ENCODE peak calls at places on chromosomes 3 and 15, in ten cellular contexts. C is prostate gland, G is body of pancreas, J is psoas muscle, B is adrenal gland, Y is heart right ventricle, Q is cardiac muscle cell, P is PC-9, X is A549, V is lung. W is an unnamed sample. For H3K4me1, the result is how much of the 10 kb centered on the place peaks cover.

GRCh38 chr3:44939581-44940036 is 36.4 kb downstream of the ZDHHC3 start:
- DNase-seq in V (peak), B (no peak), C (no peak), Q (peak), G (no peak), X (no peak), J (no peak), P (no peak), Y (no peak), W (no peak)

GRCh38 chr15:42456971-42457370 is 34.0 kb downstream of the ZNF106 start:
- DNase-seq in G (no peak), J (no peak), Y (peak), C (no peak), V (no peak), X (no peak), P (no peak), B (peak), Q (no peak), W (no peak)

GRCh38 chr15:57572463-57572862 is 19.2 kb upstream of the MYZAP start:
- DNase-seq in J (no peak), B (no peak), G (no peak), Q (no peak), X (no peak), P (no peak), C (no peak), V (no peak), Y (no peak), W (no peak)

GRCh38 chr3:181727122-181728036 is 15.7 kb downstream of the SOX2 start:
- DNase-seq in V (no peak), Q (no peak), X (no peak), J (no peak), B (no peak), P (no peak), C (no peak), Y (no peak), G (no peak), W (no peak)

GRCh38 chr3:17238029-17238428 is 353.3 kb downstream of the PLCL2 start:
- DNase-seq in X (no peak), B (no peak), J (no peak), G (no peak), V (no peak), P (no peak), Y (no peak), C (no peak), Q (no peak), W (no peak)

GRCh38 chr3:112042842-112043280 is 8.3 kb downstream of the TMPRSS7 start:
- DNase-seq in C (no peak), G (no peak), Y (no peak), V (no peak), J (no peak), Q (no peak), P (no peak), X (no peak), B (no peak), W (no peak)

GRCh38 chr15:91950054-91950453 is 96.5 kb downstream of the SLCO3A1 start:
- DNase-seq in P (no peak), G (no peak), J (no peak), Y (no peak), B (no peak), Q (no peak), X (no peak), C (no peak), V (no peak), W (no peak)

GRCh38 chr3:73734376-73734775 is 109.6 kb upstream of the PDZRN3 start:
- DNase-seq in Y (no peak), J (no peak), P (no peak), V (no peak), Q (no peak), C (no peak), G (no peak), B (no peak), X (no peak), W (no peak)

GRCh38 chr15:74873756-74874424 is 725 bp upstream of the SCAMP2 start:
- DNase-seq in B (no peak), G (peak), X (peak), Y (peak), J (no peak), Q (no peak), C (no peak), V (no peak), P (no peak), W (peak)

GRCh38 chr3:42247576-42248027 is 18.4 kb downstream of the CCK start:
- DNase-seq in G (peak), B (peak), Q (peak), P (peak), J (no peak), X (peak), C (peak), Y (peak), V (peak), W (peak)

GRCh38 chr3:140848675-140849074 is 93.0 kb upstream of the SLC25A36 start:
- DNase-seq in B (no peak), G (no peak), C (no peak), J (no peak), Q (no peak), X (no peak), P (no peak), Y (no peak), V (no peak), W (no peak)

GRCh38 chr3:139441656-139442055 is 34.7 kb downstream of the RBP2 start:
- DNase-seq in G (no peak), P (no peak), X (no peak), Q (no peak), C (no peak), J (no peak), B (no peak), Y (no peak), V (no peak), W (no peak)

GRCh38 chr3:75737831-75738493 is 47.4 kb downstream of the ZNF717 start:
- DNase-seq in Y (no peak), Q (no peak), G (no peak), C (no peak), B (no peak), P (no peak), V (no peak), X (no peak), J (no peak), W (no peak)

GRCh38 chr3:141686477-141687280 is 51.4 kb upstream of the RNF7 start:
- DNase-seq in Y (peak), C (peak), V (peak), B (peak), Q (no peak), J (peak), G (peak), P (no peak), X (no peak), W (no peak)

GRCh38 chr3:14132120-14132519 is 7.3 kb downstream of the TMEM43 start:
- DNase-seq in C (no peak), X (no peak), Q (no peak), P (no peak), J (no peak), Y (no peak), V (no peak), B (no peak), G (no peak), W (no peak)

GRCh38 chr3:51391075-51391565 is at the start of gene RBM15B:
- DNase-seq in P (peak), Y (peak), C (peak), G (peak), B (peak), J (peak), Q (peak), V (peak), X (peak), W (peak)

GRCh38 chr3:123584284-123584987 is 417 bp downstream of the HACD2 start:
- DNase-seq in J (peak), V (no peak), G (peak), P (no peak), C (peak), B (peak), Q (peak), X (peak), Y (peak), W (no peak)

GRCh38 chr3:174193559-174193958 is 665.6 kb upstream of the NAALADL2 start:
- DNase-seq in Q (no peak), X (no peak), J (no peak), V (no peak), P (no peak), C (no peak), B (no peak), Y (no peak), G (no peak), W (no peak)

GRCh38 chr3:42827023-42827422 is 17.8 kb downstream of the ACKR2 start:
- DNase-seq in Q (no peak), C (no peak), J (no peak), Y (no peak), B (no peak), P (peak), X (no peak), V (no peak), G (no peak), W (no peak)

GRCh38 chr3:13111173-13111873 is 38.1 kb upstream of the IQSEC1 start:
- DNase-seq in J (no peak), G (peak), C (peak), Y (no peak), Q (no peak), B (no peak), X (no peak), P (peak), V (no peak), W (no peak)

GRCh38 chr15:99148851-99149276 is 44.0 kb downstream of the SYNM start:
- DNase-seq in J (no peak), V (no peak), Q (peak), C (no peak), G (no peak), X (no peak), P (no peak), Y (no peak), B (no peak), W (no peak)

GRCh38 chr15:22942306-22942855 is 37.8 kb downstream of the CYFIP1 start:
- DNase-seq in P (no peak), Y (no peak), X (no peak), Q (no peak), V (no peak), G (peak), C (no peak), B (no peak), J (no peak), W (no peak)

GRCh38 chr15:43932907-43933306 is 106.1 kb downstream of the WDR76 start:
- DNase-seq in P (no peak), Y (no peak), V (no peak), X (no peak), G (no peak), C (no peak), J (no peak), B (no peak), Q (no peak), W (no peak)

GRCh38 chr3:13537926-13538325 is 11.0 kb upstream of the FBLN2 start:
- DNase-seq in P (peak), J (peak), C (no peak), Y (no peak), V (no peak), B (no peak), G (no peak), X (peak), Q (no peak), W (no peak)

GRCh38 chr3:83065861-83066260 is 1304.4 kb upstream of the GBE1 start:
- DNase-seq in C (no peak), J (no peak), Y (no peak), X (no peak), V (no peak), P (no peak), G (no peak), Q (no peak), B (no peak), W (no peak)

GRCh38 chr3:113405180-113405579 is 36.1 kb downstream of the CFAP44 start:
- DNase-seq in V (no peak), P (no peak), C (no peak), G (no peak), B (no peak), X (no peak), Q (no peak), Y (no peak), J (no peak), W (no peak)

GRCh38 chr3:156373654-156374053 is 181.3 kb downstream of the SSR3 start:
- DNase-seq in G (no peak), B (no peak), J (no peak), Q (no peak), Y (no peak), X (no peak), P (no peak), V (no peak), C (no peak), W (no peak)

GRCh38 chr3:156376199-156376598 is 178.7 kb downstream of the SSR3 start:
- DNase-seq in G (no peak), P (no peak), V (no peak), C (no peak), X (no peak), Y (no peak), J (no peak), B (no peak), Q (no peak), W (no peak)

GRCh38 chr3:156371683-156372082 is 183.2 kb downstream of the SSR3 start:
- DNase-seq in Q (no peak), P (no peak), Y (no peak), C (no peak), B (no peak), G (no peak), V (no peak), J (no peak), X (no peak), W (no peak)

GRCh38 chr3:156377266-156377665 is 177.7 kb downstream of the SSR3 start:
- DNase-seq in G (no peak), X (no peak), Q (peak), B (no peak), Y (no peak), V (no peak), P (no peak), J (no peak), C (no peak), W (no peak)

GRCh38 chr3:156373095-156373494 is 181.8 kb downstream of the SSR3 start:
- DNase-seq in X (no peak), V (no peak), B (no peak), J (no peak), G (no peak), Y (no peak), P (no peak), Q (no peak), C (no peak), W (no peak)
- H3K4me3 ChIP-seq in X (no peak), V (no peak), B (no peak), J (no peak), G (no peak), Y (no peak), P (no peak), Q (no peak), C (no peak), W (no peak)

GRCh38 chr3:126360714-126361060 is 3.5 kb upstream of the KLF15 start:
- DNase-seq in Q (no peak), C (no peak), X (no peak), B (no peak), Y (no peak), V (no peak), G (no peak), J (no peak), P (no peak), W (no peak)

GRCh38 chr3:126357299-126358037 is at the start of gene KLF15:
- DNase-seq in C (peak), G (peak), Q (peak), P (no peak), Y (peak), B (peak), X (peak), J (peak), V (peak), W (peak)

GRCh38 chr3:126360046-126360713 is 3.0 kb upstream of the KLF15 start:
- DNase-seq in Y (no peak), X (no peak), C (no peak), B (no peak), Q (no peak), V (no peak), J (no peak), G (no peak), P (no peak), W (no peak)

GRCh38 chr3:126358038-126358815 is 1.0 kb upstream of the KLF15 start:
- DNase-seq in B (no peak), V (peak), C (peak), P (no peak), J (no peak), X (no peak), G (peak), Q (no peak), Y (no peak), W (peak)

DNA sequence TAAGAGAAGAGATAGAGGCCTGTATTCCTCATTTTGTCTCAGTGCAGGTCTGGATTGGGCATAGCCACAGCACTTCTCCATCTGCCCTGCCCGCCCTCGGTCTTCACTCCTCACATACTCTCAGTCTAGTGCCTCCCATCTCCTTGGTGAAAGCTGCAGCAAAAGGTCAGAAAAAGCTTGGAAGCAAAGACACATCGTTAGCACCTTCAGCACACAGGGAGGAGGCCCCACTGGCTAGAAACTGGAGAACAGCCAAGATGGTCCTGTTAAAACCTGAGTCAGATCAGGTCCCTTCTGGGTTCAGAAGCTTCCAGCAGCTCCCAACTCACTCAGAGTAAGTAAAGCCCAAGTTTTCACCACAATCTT is 1.6 kb upstream of the KLF15 start:
- DNase-seq in G (no peak), X (no peak), B (no peak), V (no peak), C (no peak), Q (no peak), Y (no peak), P (no peak), J (no peak), W (no peak)
- H3K4me1 ChIP-seq in G (under half), X (under half), B (under half), V (under half), C (under half), Q (under half), Y (under half), P (under half), J (under half), W (under half)

GRCh38 chr3:190517696-190518095 is 3.8 kb downstream of the IL1RAP start:
- DNase-seq in G (no peak), P (peak), Y (no peak), J (no peak), B (peak), X (no peak), Q (no peak), V (no peak), C (no peak), W (no peak)
- H3K27ac ChIP-seq in G (no peak), P (peak), Y (no peak), J (no peak), B (no peak), X (peak), Q (no peak), V (no peak), C (no peak), W (no peak)

GRCh38 chr15:82680200-82681102 is 29.2 kb downstream of the AP3B2 start:
- DNase-seq in Q (peak), P (no peak), B (peak), C (peak), J (peak), V (peak), X (peak), G (peak), Y (no peak), W (peak)
- H3K4me3 ChIP-seq in Q (peak), P (no peak), B (peak), C (peak), J (peak), V (peak), X (peak), G (peak), Y (peak), W (peak)

DNA sequence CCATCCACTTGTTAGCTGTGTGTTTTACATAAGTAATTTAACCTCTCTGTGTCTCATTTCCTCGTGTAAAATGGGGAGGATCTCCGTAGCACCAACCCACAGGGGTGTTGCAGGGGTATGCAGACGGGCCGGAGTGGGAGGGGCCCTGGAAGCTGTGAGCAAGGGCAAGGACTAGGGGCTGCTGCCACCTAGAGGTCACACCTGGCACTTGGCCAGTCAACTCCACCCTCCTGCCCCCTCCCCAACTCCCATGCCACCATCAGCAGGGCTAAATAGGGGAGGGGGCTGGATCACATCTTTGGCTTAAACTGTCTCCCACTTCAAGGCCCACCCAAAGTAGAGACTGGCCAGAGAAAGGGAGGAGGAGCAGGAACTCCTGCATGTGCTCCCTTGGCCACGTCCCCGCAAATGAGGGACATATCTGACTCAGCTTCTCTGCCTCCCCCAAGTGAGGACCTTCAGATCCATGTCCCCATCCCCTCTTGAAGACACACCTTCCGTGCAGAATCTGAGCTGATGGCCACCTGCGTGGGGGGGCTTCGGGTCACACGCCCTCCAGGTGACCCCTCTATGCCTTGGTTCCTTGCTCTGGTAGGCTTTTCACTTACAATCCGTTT is 2.6 kb downstream of the CCDC9B start:
- DNase-seq in B (no peak), C (no peak), V (peak), J (peak), X (peak), P (peak), Y (peak), G (peak), Q (peak), W (peak)
- H3K4me1 ChIP-seq in B (under half), C (under half), V (under half), J (half or more), X (under half), P (half or more), Y (half or more), G (half or more), Q (under half), W (under half)

DNA sequence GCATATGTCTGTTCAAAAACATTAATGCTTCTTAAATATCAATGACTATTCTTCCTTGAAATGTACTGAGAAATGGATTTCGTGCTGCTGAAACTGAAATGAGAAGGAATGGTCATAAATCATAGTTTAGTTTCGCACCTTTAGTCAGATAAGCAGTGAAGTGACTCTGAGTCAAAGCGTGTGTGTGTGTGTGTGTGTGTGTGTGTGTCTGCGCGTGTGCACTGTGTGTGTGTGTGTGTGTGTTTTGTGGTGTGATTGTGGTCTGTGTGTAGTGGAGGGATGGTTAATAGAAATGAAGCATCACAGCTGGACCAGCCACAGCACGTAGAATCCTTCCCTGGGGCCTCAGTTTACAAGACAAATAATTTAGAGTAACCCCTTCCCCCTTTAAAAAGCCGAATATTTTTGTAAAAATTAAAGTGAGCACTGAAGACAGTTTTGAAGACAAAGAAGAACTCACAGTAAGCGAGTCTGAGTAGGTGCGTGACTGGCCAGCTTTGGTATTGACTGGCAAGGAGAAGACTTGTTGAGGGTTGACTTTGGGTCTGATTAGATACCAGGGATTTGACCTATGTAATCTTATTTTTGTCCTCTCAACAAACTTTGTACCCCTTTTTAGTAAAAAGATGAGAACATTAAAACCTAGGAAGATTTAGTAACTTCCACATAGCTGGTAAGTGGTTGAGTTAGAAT is 202.0 kb upstream of the IL12A start:
- DNase-seq in G (no peak), B (no peak), Q (no peak), V (no peak), X (no peak), P (no peak), J (no peak), C (no peak), Y (no peak), W (no peak)
- H3K27ac ChIP-seq in G (no peak), B (no peak), Q (no peak), V (no peak), X (peak), P (peak), J (no peak), C (no peak), Y (no peak), W (no peak)

GRCh38 chr15:90599116-90599515 is 69.4 kb downstream of the CRTC3 start:
- DNase-seq in P (no peak), J (no peak), X (no peak), G (no peak), Q (no peak), C (no peak), V (no peak), Y (no peak), B (no peak), W (no peak)

GRCh38 chr15:90598679-90599078 is 69.0 kb downstream of the CRTC3 start:
- DNase-seq in Q (no peak), G (no peak), C (no peak), Y (no peak), V (no peak), B (no peak), J (no peak), X (no peak), P (no peak), W (no peak)

GRCh38 chr15:90596943-90597342 is 67.2 kb downstream of the CRTC3 start:
- DNase-seq in Y (no peak), G (no peak), Q (no peak), C (no peak), J (no peak), X (no peak), P (no peak), V (no peak), B (no peak), W (no peak)

GRCh38 chr15:90597477-90598052 is 67.8 kb downstream of the CRTC3 start:
- DNase-seq in C (no peak), Y (no peak), P (no peak), V (no peak), X (no peak), J (no peak), G (no peak), B (no peak), Q (no peak), W (peak)

GRCh38 chr15:90598053-90598577 is 68.4 kb downstream of the CRTC3 start:
- DNase-seq in Y (peak), C (no peak), P (no peak), J (peak), Q (no peak), X (no peak), B (peak), V (peak), G (no peak), W (no peak)
- H3K4me3 ChIP-seq in Y (no peak), C (no peak), P (no peak), J (no peak), Q (no peak), X (no peak), B (no peak), V (no peak), G (no peak), W (peak)

GRCh38 chr15:58589047-58589446 is 157.3 kb downstream of the LIPC start:
- DNase-seq in J (no peak), C (no peak), Y (no peak), G (no peak), P (no peak), B (no peak), V (no peak), Q (no peak), X (no peak), W (no peak)
- H3K4me1 ChIP-seq in J (under half), C (under half), Y (under half), G (under half), P (under half), B (under half), V (under half), Q (under half), X (under half), W (under half)

W was measured in naive thymus-derived CD4-positive, alpha-beta T cell.